ENCODE peak calls at places on chromosomes 2 and 18, in four cellular contexts. V is GM04504, S is putamen, T is SJSA1. C is an unnamed sample.

GRCh38 chr2:47656715-47657600 is 126.0 kb upstream of the MSH6 start:
- DNase-seq in V (no peak), S (no peak), T (no peak), C (no peak)

GRCh38 chr18:62091487-62092120 is 95.3 kb downstream of the PIGN start:
- DNase-seq in V (no peak), S (no peak), T (no peak), C (no peak)

GRCh38 chr18:10928971-10929373 is 220.4 kb downstream of the PIEZO2 start:
- DNase-seq in V (no peak), S (no peak), T (peak; percentile 37), C (no peak)

GRCh38 chr2:159022019-159022418 is 53.6 kb downstream of the TANC1 start:
- DNase-seq in V (no peak), S (no peak), T (no peak), C (no peak)

GRCh38 chr2:43576983-43577892 is 18.6 kb downstream of the THADA start:
- DNase-seq in V (peak; percentile 42), S (no peak), T (peak; percentile 27), C (peak; percentile 43)

GRCh38 chr2:19543271-19544019 is 185.0 kb upstream of the OSR1 start:
- DNase-seq in V (no peak), S (no peak), T (no peak), C (no peak)

GRCh38 chr2:168849610-168850009 is 40.6 kb downstream of the SPC25 start:
- DNase-seq in V (no peak), S (no peak), T (no peak), C (no peak)

GRCh38 chr18:9574473-9575115 is 39.8 kb downstream of the PPP4R1 start:
- DNase-seq in V (no peak), S (no peak), T (no peak), C (no peak)

GRCh38 chr2:11698009-11698922 is 28.3 kb upstream of the NTSR2 start:
- DNase-seq in V (peak; percentile 40), S (no peak), T (peak; percentile 13), C (peak; percentile 44)

GRCh38 chr2:59296279-59296678 is 1055.2 kb upstream of the FANCL start:
- DNase-seq in V (no peak), S (no peak), T (no peak), C (no peak)

GRCh38 chr2:119788751-119789150 is 29.0 kb downstream of the PTPN4 start:
- DNase-seq in V (no peak), S (no peak), T (no peak), C (no peak)

GRCh38 chr2:105576440-105577241 is 168.1 kb upstream of the NCK2 start:
- DNase-seq in V (no peak), S (peak; percentile 22), T (peak; percentile 45), C (peak; percentile 47)

GRCh38 chr18:7116001-7116831 is 1.4 kb downstream of the LAMA1 start:
- DNase-seq in V (no peak), S (no peak), T (peak; percentile 16), C (no peak)

GRCh38 chr18:29753379-29753778 is 1289.2 kb downstream of the DSC3 start:
- DNase-seq in V (no peak), S (no peak), T (no peak), C (no peak)